ENCODE peak calls at places on chromosomes 11 and 22, in eight cellular contexts. O is ovary, T is A549, S is heart left ventricle, N is uterus, Q is IMR-90, M is sigmoid colon, P is body of pancreas. J is an unnamed sample.

GRCh38 chr11:12411806-12412727 is 34.7 kb downstream of the PARVA start:
- DNase-seq in O (peak), T (peak), S (peak), N (peak), Q (peak), M (peak), P (peak), J (peak)

GRCh38 chr11:2940166-2940929 is 11.1 kb upstream of the PHLDA2 start:
- DNase-seq in O (no peak), T (peak), S (no peak), N (no peak), Q (no peak), M (peak), P (no peak), J (peak)

GRCh38 chr11:117825538-117826359 is 1.2 kb upstream of the FXYD2 start:
- DNase-seq in O (no peak), T (no peak), S (peak), N (peak), Q (no peak), M (peak), P (peak), J (no peak)

GRCh38 chr11:23021287-23021863 is 161.1 kb upstream of the CCDC179 start:
- DNase-seq in O (no peak), T (peak), S (no peak), N (no peak), Q (peak), M (no peak), P (peak), J (peak)

GRCh38 chr11:17351171-17351509 is 460 bp upstream of the NCR3LG1 start:
- DNase-seq in O (no peak), T (no peak), S (no peak), N (no peak), Q (no peak), M (no peak), P (no peak), J (no peak)

GRCh38 chr11:128520886-128521696 is 66.3 kb downstream of the ETS1 start:
- DNase-seq in O (no peak), T (no peak), S (no peak), N (no peak), Q (no peak), M (no peak), P (no peak), J (no peak)

GRCh38 chr11:43462359-43462758 is 103.6 kb downstream of the TTC17 start:
- DNase-seq in O (no peak), T (no peak), S (no peak), N (no peak), Q (no peak), M (no peak), P (no peak), J (no peak)

GRCh38 chr22:50316114-50317065 is 8.9 kb upstream of the PLXNB2 start:
- DNase-seq in O (no peak), T (no peak), S (no peak), N (no peak), Q (no peak), M (no peak), P (no peak), J (no peak)

GRCh38 chr22:49973018-49973965 is 12.7 kb downstream of the PIM3 start:
- DNase-seq in O (no peak), T (no peak), S (no peak), N (no peak), Q (no peak), M (no peak), P (no peak), J (no peak)

GRCh38 chr11:124875401-124875800 is 10.2 kb downstream of the ROBO3 start:
- DNase-seq in O (no peak), T (no peak), S (no peak), N (no peak), Q (no peak), M (peak), P (no peak), J (no peak)

GRCh38 chr11:71458146-71459070 is 5.4 kb downstream of the NADSYN1 start:
- DNase-seq in O (no peak), T (no peak), S (no peak), N (no peak), Q (no peak), M (no peak), P (no peak), J (no peak)

GRCh38 chr11:71461696-71462095 is 8.7 kb downstream of the NADSYN1 start:
- DNase-seq in O (no peak), T (no peak), S (no peak), N (no peak), Q (no peak), M (no peak), P (no peak), J (no peak)

GRCh38 chr11:71459767-71460320 is 6.8 kb downstream of the NADSYN1 start:
- DNase-seq in O (no peak), T (no peak), S (no peak), N (no peak), Q (no peak), M (no peak), P (no peak), J (no peak)

GRCh38 chr11:71456831-71457230 is 3.8 kb downstream of the NADSYN1 start:
- DNase-seq in O (no peak), T (no peak), S (no peak), N (no peak), Q (no peak), M (peak), P (no peak), J (no peak)

GRCh38 chr11:71459076-71459766 is 6.2 kb downstream of the NADSYN1 start:
- DNase-seq in O (no peak), T (no peak), S (no peak), N (no peak), Q (no peak), M (no peak), P (no peak), J (no peak)
- TF ChIP-seq POLR2A in O (no peak), T (no peak), S (no peak), N (no peak), Q (no peak), M (no peak), P (no peak), J (no peak)

GRCh38 chr11:11020747-11021149 is 162.9 kb upstream of the ZBED5 start:
- DNase-seq in O (no peak), T (no peak), S (no peak), N (no peak), Q (peak), M (no peak), P (no peak), J (no peak)
- TF ChIP-seq POLR2A in O (no peak), T (no peak), S (no peak), N (no peak), Q (no peak), M (no peak), P (no peak), J (no peak)

GRCh38 chr22:31977939-31978338 is 33.6 kb downstream of the YWHAH start:
- DNase-seq in O (no peak), T (no peak), S (no peak), N (no peak), Q (no peak), M (no peak), P (no peak), J (no peak)
- TF ChIP-seq POLR2A in O (no peak), T (no peak), S (no peak), N (no peak), Q (no peak), M (no peak), P (no peak), J (no peak)

GRCh38 chr11:47215366-47215925 is 672 bp downstream of the DDB2 start:
- DNase-seq in O (no peak), T (peak), S (no peak), N (no peak), Q (no peak), M (no peak), P (no peak), J (no peak)
- TF ChIP-seq POLR2A in O (no peak), T (no peak), S (no peak), N (no peak), Q (no peak), M (no peak), P (no peak), J (no peak)

DNA sequence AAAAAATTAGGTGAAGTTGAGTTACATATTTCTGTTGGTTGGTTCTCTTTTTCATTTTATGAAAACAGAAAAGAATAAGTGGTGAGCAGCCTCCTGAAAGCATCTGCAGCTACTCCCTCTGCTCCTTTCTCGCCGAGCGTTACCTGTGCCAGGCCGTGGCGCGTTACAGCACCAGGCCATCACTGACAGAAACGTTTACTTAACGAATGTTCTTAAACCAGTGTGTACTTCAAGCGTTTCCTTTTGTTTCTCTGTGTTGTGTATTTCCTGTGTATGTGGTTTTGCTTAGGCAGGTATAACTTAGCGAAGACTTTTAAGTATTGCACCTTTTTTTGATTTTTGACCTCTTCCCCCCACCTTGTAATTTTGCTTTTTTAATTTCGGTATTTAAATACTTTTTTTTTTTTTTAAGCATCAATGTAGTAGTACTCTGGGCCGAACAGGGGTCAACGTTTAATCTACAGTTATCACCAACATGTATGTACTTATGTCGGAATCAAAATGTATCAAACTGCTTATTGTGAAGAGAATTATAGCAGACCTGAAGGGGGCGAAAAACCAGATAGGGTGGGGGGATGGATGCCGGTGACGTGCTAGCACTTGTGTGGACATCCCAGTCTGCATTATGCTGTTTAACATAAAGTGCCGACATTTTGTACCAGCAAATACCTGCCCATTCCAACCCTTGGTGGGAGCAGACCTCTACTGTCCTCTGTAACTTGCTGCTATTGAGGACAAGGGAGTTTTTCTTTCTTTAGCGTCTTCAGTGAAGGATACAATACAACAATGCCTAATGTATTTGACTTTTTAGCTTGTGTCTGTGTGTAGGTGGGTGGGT is 21.6 kb upstream of the ADSL start:
- DNase-seq in O (no peak), T (no peak), S (no peak), N (no peak), Q (no peak), M (no peak), P (no peak), J (no peak)
- TF ChIP-seq POLR2A in O (no peak), T (no peak), S (no peak), N (no peak), Q (no peak), M (no peak), P (no peak), J (no peak)

DNA sequence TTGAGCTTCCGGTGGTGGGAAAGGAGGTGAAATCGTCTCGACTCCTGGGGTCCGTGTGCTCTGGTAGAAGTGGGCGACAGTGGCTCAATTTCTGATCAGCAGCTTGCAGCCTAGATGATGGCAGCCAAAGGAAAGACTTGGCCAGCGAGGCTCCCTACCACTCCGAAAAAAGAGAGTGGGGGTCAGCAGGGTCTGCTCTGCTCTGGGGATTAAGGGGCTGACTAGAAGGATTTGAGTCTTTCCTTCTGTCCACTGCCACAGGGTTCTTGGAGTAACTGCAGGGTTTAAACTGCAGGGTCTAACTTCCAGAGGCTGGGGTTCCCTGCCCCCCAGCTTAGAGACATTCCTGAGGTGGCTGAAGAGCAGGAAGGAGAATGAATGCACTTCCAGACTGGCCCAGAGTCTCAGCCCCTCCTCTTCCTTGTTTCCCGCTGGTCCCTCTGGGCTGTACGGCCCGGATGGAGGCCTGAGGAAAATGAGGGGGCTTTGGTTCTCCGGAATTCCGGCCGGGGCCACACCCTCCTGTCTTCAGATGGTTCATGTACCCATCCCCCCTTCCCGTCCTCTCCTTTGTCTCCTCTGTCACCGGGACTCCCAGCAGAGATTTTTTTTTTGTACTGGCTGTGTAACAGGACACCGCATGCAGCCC is 907 bp downstream of the SERPINH1 start:
- DNase-seq in O (peak), T (no peak), S (peak), N (peak), Q (peak), M (no peak), P (no peak), J (no peak)
- TF ChIP-seq POLR2A in O (no peak), T (no peak), S (no peak), N (no peak), Q (no peak), M (no peak), P (no peak), J (no peak)

J was measured in H54.